ENCODE peak calls at places on chromosomes 11 and 22, in eight cellular contexts. V is bronchial epithelial cell; P is mesendoderm; J is activated gamma-delta T cell treated with anti-CD3 and anti-CD28 coated beads, Interleukin-2, amount 50 U/mL, for 16 hours; R is colonic mucosa; B is AG08395; D is activated naive CD4-positive, alpha-beta T cell treated with Interleukin-2 at 50 U/mL for 16 hours; Y is hippocampal formation. K is an unnamed sample.

GRCh38 chr22:25875461-25875860 is 133.5 kb downstream of the MYO18B start:
- DNase-seq in V (no peak), P (no peak), J (no peak), R (no peak), B (no peak), D (no peak), Y (no peak), K (no peak)

GRCh38 chr11:8794677-8795103 is 112.1 kb downstream of the RPL27A start:
- DNase-seq in V (no peak), P (peak; percentile 63), J (no peak), R (peak; percentile 74), B (no peak), D (no peak), Y (no peak), K (no peak)

GRCh38 chr22:39624501-39624821 is 53.9 kb downstream of the CACNA1I start:
- DNase-seq in V (no peak), P (no peak), J (no peak), R (no peak), B (no peak), D (no peak), Y (no peak), K (no peak)

GRCh38 chr11:101010899-101011298 is 118.7 kb downstream of the PGR start:
- DNase-seq in V (no peak), P (peak; percentile 90), J (no peak), R (no peak), B (no peak), D (no peak), Y (no peak), K (peak; percentile 38)

GRCh38 chr11:100711984-100712383 is 24.9 kb downstream of the ARHGAP42 start:
- DNase-seq in V (no peak), P (no peak), J (no peak), R (no peak), B (no peak), D (no peak), Y (no peak), K (no peak)

GRCh38 chr11:46759196-46759595 is 40.2 kb downstream of the F2 start:
- DNase-seq in V (no peak), P (no peak), J (no peak), R (no peak), B (no peak), D (no peak), Y (peak; percentile 7), K (no peak)

GRCh38 chr11:130037881-130038601 is 31.7 kb upstream of the APLP2 start:
- DNase-seq in V (peak; percentile 58), P (peak; percentile 21), J (no peak), R (no peak), B (peak; percentile 28), D (no peak), Y (peak; percentile 19), K (peak; percentile 57)

GRCh38 chr11:110433393-110434333 is 3.9 kb downstream of the FDX1 start:
- DNase-seq in V (peak; percentile 41), P (peak; percentile 35), J (no peak), R (no peak), B (peak; percentile 41), D (no peak), Y (peak; percentile 29), K (peak; percentile 54)

GRCh38 chr11:90274362-90274761 is 51.5 kb upstream of the CHORDC1 start:
- DNase-seq in V (no peak), P (no peak), J (no peak), R (no peak), B (no peak), D (no peak), Y (no peak), K (no peak)

K was measured in kidney tubule cell.